ENCODE peak calls at places on chromosomes 12 and 14, in four cellular contexts. Y is mesendoderm, W is PC-3, N is A673. T is an unnamed sample.

GRCh38 chr12:98126637-98127335 is 388.6 kb upstream of the TMPO start:
- DNase-seq in Y (peak; percentile 21), W (no peak), N (no peak), T (no peak)

GRCh38 chr14:69586420-69586819 is 11.7 kb upstream of the CCDC177 start:
- DNase-seq in W (no peak), Y (no peak), N (no peak), T (no peak)

GRCh38 chr12:107344035-107344808 is 250.9 kb upstream of the CRY1 start:
- DNase-seq in W (peak; percentile 98), Y (peak; percentile 85), N (no peak), T (no peak)

GRCh38 chr12:67486671-67487070 is 161.9 kb upstream of the DYRK2 start:
- DNase-seq in Y (no peak), N (no peak), W (no peak), T (no peak)

GRCh38 chr12:95118788-95119179 is 45.4 kb upstream of the NR2C1 start:
- DNase-seq in Y (no peak), W (peak; percentile 42), N (no peak), T (no peak)

GRCh38 chr14:74324945-74325361 is 22.2 kb upstream of the ABCD4 start:
- DNase-seq in N (peak; percentile 62), W (peak; percentile 60), Y (peak; percentile 82), T (no peak)

GRCh38 chr12:41514050-41514449 is 325.9 kb downstream of the PDZRN4 start:
- DNase-seq in Y (no peak), W (no peak), N (peak; percentile 78), T (no peak)

GRCh38 chr14:56118611-56119181 is 485 bp downstream of the PELI2 start:
- DNase-seq in N (no peak), Y (no peak), W (no peak), T (peak; percentile 81)

GRCh38 chr14:39339003-39339402 is 93.2 kb downstream of the FBXO33 start:
- DNase-seq in N (peak; percentile 36), Y (peak; percentile 74), W (no peak), T (no peak)

GRCh38 chr14:22570132-22570949 is 18.7 kb downstream of the DAD1 start:
- DNase-seq in Y (peak; percentile 98), W (peak; percentile 92), N (peak; percentile 94), T (peak; percentile 77)

GRCh38 chr12:122350444-122350843 is 72.0 kb downstream of the CLIP1 start:
- DNase-seq in N (no peak), W (no peak), Y (no peak), T (peak; percentile 56)

GRCh38 chr14:71442503-71442902 is 489.7 kb upstream of the RGS6 start:
- DNase-seq in W (no peak), N (no peak), Y (no peak), T (no peak)

GRCh38 chr14:92314182-92314581 is 8.8 kb upstream of the SLC24A4 start:
- DNase-seq in N (no peak), Y (no peak), W (no peak), T (no peak)

GRCh38 chr12:9851050-9851449 is 18.1 kb downstream of the CLEC2B start:
- DNase-seq in Y (no peak), N (no peak), W (no peak), T (no peak)

GRCh38 chr14:100524933-100525243 is 62.3 kb downstream of the BEGAIN start:
- DNase-seq in Y (peak; percentile 45), N (peak; percentile 47), W (no peak), T (no peak)

GRCh38 chr12:124635316-124635715 is 67.9 kb upstream of the NCOR2 start:
- DNase-seq in N (no peak), Y (no peak), W (no peak), T (no peak)

GRCh38 chr14:23938823-23939222 is 14.7 kb upstream of the DHRS4 start:
- DNase-seq in Y (no peak), N (no peak), W (no peak), T (no peak)

GRCh38 chr12:124994435-124994975 is 1.1 kb downstream of the BRI3BP start:
- DNase-seq in W (peak; percentile 27), Y (peak; percentile 46), N (peak; percentile 26), T (peak; percentile 25)

GRCh38 chr12:117033382-117034045 is 65.7 kb downstream of the TESC start:
- DNase-seq in N (no peak), W (no peak), Y (no peak), T (no peak)

GRCh38 chr12:116346222-116346621 is 68.7 kb upstream of the MED13L start:
- DNase-seq in W (no peak), N (no peak), Y (peak; percentile 61), T (no peak)

GRCh38 chr14:68794130-68794855 is 1.4 kb upstream of the ZFP36L1 start:
- DNase-seq in N (peak; percentile 64), Y (peak; percentile 89), W (peak; percentile 71), T (peak; percentile 89)

GRCh38 chr12:49041881-49042484 is 18.6 kb downstream of the KMT2D start:
- DNase-seq in Y (no peak), W (peak; percentile 43), N (no peak), T (no peak)

GRCh38 chr14:91911474-91912032 is 35.9 kb downstream of the FBLN5 start:
- DNase-seq in N (peak; percentile 80), Y (peak; percentile 88), W (peak; percentile 61), T (no peak)

GRCh38 chr14:85572021-85572420 is 42.1 kb downstream of the FLRT2 start:
- DNase-seq in W (no peak), Y (peak; percentile 73), N (no peak), T (no peak)

GRCh38 chr14:85575617-85575898 is 45.6 kb downstream of the FLRT2 start:
- DNase-seq in W (no peak), Y (peak; percentile 73), N (no peak), T (no peak)

GRCh38 chr14:85574849-85575616 is 45.1 kb downstream of the FLRT2 start:
- DNase-seq in N (no peak), W (no peak), Y (peak; percentile 46), T (no peak)

GRCh38 chr14:85573406-85573805 is 43.5 kb downstream of the FLRT2 start:
- DNase-seq in Y (peak; percentile 45), W (no peak), N (no peak), T (no peak)

GRCh38 chr14:85572845-85573244 is 42.9 kb downstream of the FLRT2 start:
- DNase-seq in N (peak; percentile 56), Y (no peak), W (peak; percentile 70), T (no peak)
- H3K27ac ChIP-seq in N (peak overlapping the region; percentile 12), Y (no peak overlapping the region), W (no peak overlapping the region), T (no peak overlapping the region)

GRCh38 chr14:75578099-75578785 is at the start of gene FLVCR2:
- DNase-seq in W (peak; percentile 65), N (peak; percentile 43), Y (peak; percentile 77), T (peak; percentile 89)

GRCh38 chr14:75577724-75578098 is 709 bp upstream of the FLVCR2 start:
- DNase-seq in Y (peak; percentile 94), W (peak; percentile 87), N (peak; percentile 50), T (peak; percentile 92)

GRCh38 chr14:75577090-75577489 is 1.3 kb upstream of the FLVCR2 start:
- DNase-seq in Y (no peak), W (no peak), N (no peak), T (no peak)

GRCh38 chr14:75578786-75579781 is 664 bp downstream of the FLVCR2 start:
- DNase-seq in Y (peak; percentile 82), W (no peak), N (no peak), T (no peak)

DNA sequence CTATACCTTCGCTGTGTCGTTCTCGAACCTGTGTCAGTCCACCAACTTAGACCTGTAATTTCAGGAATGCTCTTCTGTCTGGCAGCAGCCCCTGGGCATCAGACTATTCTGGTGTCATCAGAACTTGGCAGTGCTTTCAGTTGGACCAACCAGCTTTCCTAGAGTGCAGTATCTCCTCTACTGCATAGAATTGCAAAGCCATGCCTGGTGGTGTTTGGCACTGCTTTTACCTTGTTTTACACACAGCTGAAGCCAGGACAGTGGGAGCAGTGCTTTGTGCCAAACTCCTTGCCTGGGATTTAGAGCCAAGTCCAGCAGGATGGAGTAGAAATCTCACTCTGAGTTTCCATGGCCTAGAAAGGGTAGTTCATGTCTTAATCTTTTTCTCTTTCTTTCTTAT is 1.5 kb downstream of the FLVCR2 start:
- DNase-seq in N (no peak), Y (no peak), W (no peak), T (peak; percentile 41)
- H3K4me3 ChIP-seq in N (no peak overlapping the region), Y (no peak overlapping the region), W (no peak overlapping the region), T (peak overlapping the region; percentile 61)

DNA sequence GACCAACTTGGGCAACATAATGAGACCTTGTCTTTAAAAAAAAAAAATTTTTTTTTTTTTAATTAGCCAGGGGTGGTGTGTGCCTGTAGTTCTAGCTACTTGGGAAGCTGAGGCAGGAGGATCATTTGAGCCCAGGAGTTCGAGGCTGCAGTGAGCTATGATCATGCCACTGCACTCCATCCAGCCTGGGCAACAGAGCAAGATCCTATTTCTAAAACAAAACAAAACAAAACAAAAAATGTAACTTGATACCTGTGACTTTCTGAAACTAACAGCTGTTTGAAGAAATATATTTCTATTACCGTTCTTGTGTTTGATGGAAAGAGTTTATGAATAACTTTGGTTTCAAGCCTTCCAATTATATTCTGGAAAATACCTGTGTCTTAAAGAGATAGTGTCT is 1.7 kb upstream of the ACACB start:
- DNase-seq in N (no peak), W (no peak), Y (no peak), T (no peak)
- H3K27ac ChIP-seq in N (no peak overlapping the region), W (no peak overlapping the region), Y (no peak overlapping the region), T (peak overlapping the region; percentile 96)

GRCh38 chr12:85834378-85834777 is 1.8 kb downstream of the RASSF9 start:
- DNase-seq in Y (peak; percentile 66), W (peak; percentile 47), N (no peak), T (no peak)

GRCh38 chr12:85835417-85835809 is 796 bp downstream of the RASSF9 start:
- DNase-seq in W (peak; percentile 25), Y (peak; percentile 64), N (no peak), T (no peak)

GRCh38 chr12:85835810-85836715 is at the start of gene RASSF9:
- DNase-seq in W (peak; percentile 53), Y (peak; percentile 84), N (peak; percentile 39), T (peak; percentile 62)

GRCh38 chr12:85833558-85833957 is 2.7 kb downstream of the RASSF9 start:
- DNase-seq in Y (no peak), W (no peak), N (no peak), T (no peak)

GRCh38 chr12:85836716-85837100 is 499 bp upstream of the RASSF9 start:
- DNase-seq in N (no peak), Y (peak; percentile 56), W (no peak), T (no peak)
- H3K4me3 ChIP-seq in N (no peak overlapping the region), Y (no peak overlapping the region), W (peak overlapping the region; percentile 70), T (peak overlapping the region; percentile 76)

DNA sequence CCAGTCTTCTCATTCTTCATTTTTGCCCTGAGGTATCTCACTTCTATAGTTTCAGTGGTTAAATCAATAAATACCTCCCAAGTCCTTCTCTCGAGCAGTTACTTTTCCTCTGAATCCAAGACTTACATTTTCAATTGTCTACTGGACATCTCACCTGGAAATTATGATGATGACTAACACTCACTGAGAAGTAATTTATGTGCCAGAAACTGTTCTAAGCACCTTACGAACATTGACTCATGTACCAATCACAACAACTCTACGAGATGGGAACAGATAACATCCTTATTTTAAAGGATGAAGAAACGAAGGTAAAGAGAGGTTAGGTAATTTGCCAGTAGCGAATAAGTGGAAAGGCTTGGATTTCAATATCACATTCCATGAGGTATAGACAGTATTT is 94.1 kb downstream of the EML5 start:
- DNase-seq in W (peak; percentile 94), N (no peak), Y (no peak), T (no peak)
- H3K27ac ChIP-seq in W (peak overlapping the region; percentile 77), N (no peak overlapping the region), Y (no peak overlapping the region), T (no peak overlapping the region)